ENCODE peak calls at places on chromosomes 7 and 10, in six cellular contexts. Z, K, A, J, D and T are unnamed samples.

GRCh38 chr7:139734395-139734794 is 43.4 kb downstream of the HIPK2 start:
- DNase-seq in Z (no peak), K (no peak), A (no peak), J (peak), D (peak), T (no peak)

GRCh38 chr10:85920311-85920710 is 446.3 kb downstream of the GRID1 start:
- DNase-seq in Z (no peak), K (no peak), A (no peak), J (no peak), D (no peak), T (no peak)

GRCh38 chr10:86256690-86257315 is 109.8 kb downstream of the GRID1 start:
- DNase-seq in Z (no peak), K (no peak), A (no peak), J (no peak), D (no peak), T (no peak)

GRCh38 chr7:139075031-139075652 is 34.4 kb downstream of the ZC3HAV1 start:
- DNase-seq in Z (no peak), K (peak), A (peak), J (peak), D (peak), T (peak)

GRCh38 chr10:121240011-121240410 is 358.2 kb downstream of the FGFR2 start:
- DNase-seq in Z (no peak), K (no peak), A (no peak), J (no peak), D (no peak), T (no peak)

GRCh38 chr7:17781491-17782215 is 158.6 kb downstream of the SNX13 start:
- DNase-seq in Z (no peak), K (no peak), A (no peak), J (no peak), D (peak), T (peak)

GRCh38 chr7:25656071-25656470 is 427.8 kb upstream of the NPVF start:
- DNase-seq in Z (no peak), K (no peak), A (no peak), J (no peak), D (no peak), T (no peak)

GRCh38 chr10:14382022-14382421 is 51.3 kb upstream of the FRMD4A start:
- DNase-seq in Z (no peak), K (no peak), A (no peak), J (no peak), D (peak), T (no peak)

GRCh38 chr7:70066844-70067243 is 468.6 kb downstream of the AUTS2 start:
- DNase-seq in Z (no peak), K (no peak), A (no peak), J (no peak), D (no peak), T (no peak)

GRCh38 chr7:44789990-44790389 is 6.5 kb upstream of the PPIA start:
- DNase-seq in Z (no peak), K (no peak), A (no peak), J (no peak), D (no peak), T (no peak)

GRCh38 chr7:25771491-25771890 is 380.5 kb upstream of the NFE2L3 start:
- DNase-seq in Z (no peak), K (no peak), A (no peak), J (no peak), D (no peak), T (no peak)

GRCh38 chr10:1117651-1118050 is 61.5 kb downstream of the WDR37 start:
- DNase-seq in Z (no peak), K (no peak), A (no peak), J (no peak), D (no peak), T (no peak)

GRCh38 chr10:18233775-18234174 is 93.6 kb downstream of the CACNB2 start:
- DNase-seq in Z (no peak), K (no peak), A (peak), J (no peak), D (peak), T (peak)
- TF ChIP-seq CTCF in Z (no peak), K (no peak), A (peak), J (peak), D (peak), T (peak)

GRCh38 chr7:99543081-99543671 is 8.7 kb downstream of the FAM200A start:
- DNase-seq in Z (no peak), K (no peak), A (no peak), J (no peak), D (no peak), T (no peak)
- H3K4me3 ChIP-seq in Z (no peak), K (no peak), A (no peak), J (no peak), D (no peak), T (no peak)

DNA sequence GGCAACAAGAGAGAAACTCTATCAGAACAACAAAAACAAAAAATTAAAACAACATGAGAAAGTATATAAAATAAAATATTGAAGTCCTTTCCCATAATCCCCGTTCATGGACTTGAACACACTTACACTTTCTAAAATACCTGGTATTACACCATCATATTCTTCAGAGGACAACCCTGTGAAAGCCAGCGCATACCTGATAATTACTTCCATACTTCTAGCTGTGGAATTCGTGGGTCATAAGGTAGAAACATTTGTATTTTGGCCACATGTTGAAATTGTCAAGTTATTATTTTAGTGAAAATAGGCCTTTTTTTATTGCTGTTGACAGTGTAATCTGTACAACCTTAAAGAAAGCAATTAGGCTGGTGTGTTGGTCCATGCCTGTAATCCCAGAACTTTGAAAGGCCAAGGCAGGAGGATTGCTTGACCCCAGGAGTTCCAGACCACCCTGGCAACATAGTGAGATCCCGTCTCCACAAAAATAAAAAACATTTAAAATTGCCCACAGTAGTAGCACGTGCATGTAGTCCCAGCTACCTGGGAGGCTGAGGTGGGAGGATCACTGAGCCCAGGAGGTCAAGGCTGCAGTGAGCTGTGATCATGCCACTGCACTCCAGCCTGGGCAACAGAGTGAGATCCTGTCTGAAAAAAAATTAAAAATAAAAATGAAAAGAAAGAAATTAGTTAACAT is 5.1 kb upstream of the PCGF6 start:
- DNase-seq in Z (no peak), K (no peak), A (no peak), J (no peak), D (no peak), T (no peak)
- TF ChIP-seq CTCF in Z (no peak), K (no peak), A (no peak), J (no peak), D (no peak), T (no peak)

DNA sequence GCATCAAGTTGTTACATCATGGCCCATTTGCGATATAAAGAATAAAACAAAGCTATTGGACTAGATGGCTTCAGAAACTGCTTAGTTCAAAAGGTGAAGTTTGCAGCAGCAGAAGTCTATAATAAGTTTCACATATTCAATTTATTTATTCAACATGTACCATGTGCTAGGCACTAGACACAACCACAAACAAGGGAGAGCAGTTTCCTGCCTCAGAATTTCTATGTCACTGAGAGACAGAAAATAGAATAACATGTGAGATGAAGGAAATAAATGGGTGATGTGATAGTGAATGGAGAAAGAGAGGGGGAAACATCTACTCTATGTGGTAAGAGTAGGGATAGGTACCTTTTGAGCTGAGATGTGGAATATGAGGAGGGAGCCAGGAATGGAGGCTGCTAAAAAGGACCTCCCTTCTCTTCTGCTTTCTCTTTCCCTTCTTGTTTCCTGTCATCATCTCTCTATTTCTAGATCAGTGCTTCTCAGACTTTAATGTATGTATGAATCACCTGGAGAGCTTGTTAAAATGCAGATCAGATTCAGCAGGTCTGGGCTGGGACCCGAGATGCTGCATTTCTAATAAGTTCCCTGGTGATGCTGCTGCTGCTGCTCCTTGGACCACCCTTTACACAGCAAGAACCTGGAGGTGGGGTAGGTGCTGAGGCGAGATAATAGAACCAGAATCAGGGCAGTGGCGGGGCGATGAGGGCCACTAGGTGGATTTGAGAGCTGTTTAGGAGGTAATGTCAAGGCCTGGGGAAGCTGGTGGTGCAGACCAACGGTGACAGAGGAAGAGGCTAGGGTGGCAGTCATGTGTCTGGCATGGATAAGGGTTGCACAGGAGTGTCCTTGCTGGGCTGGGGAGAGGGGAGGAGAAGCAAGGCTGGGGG is 13.7 kb upstream of the INMT start:
- DNase-seq in Z (no peak), K (no peak), A (no peak), J (no peak), D (no peak), T (no peak)
- H3K4me3 ChIP-seq in Z (no peak), K (no peak), A (no peak), J (no peak), D (no peak), T (no peak)

DNA sequence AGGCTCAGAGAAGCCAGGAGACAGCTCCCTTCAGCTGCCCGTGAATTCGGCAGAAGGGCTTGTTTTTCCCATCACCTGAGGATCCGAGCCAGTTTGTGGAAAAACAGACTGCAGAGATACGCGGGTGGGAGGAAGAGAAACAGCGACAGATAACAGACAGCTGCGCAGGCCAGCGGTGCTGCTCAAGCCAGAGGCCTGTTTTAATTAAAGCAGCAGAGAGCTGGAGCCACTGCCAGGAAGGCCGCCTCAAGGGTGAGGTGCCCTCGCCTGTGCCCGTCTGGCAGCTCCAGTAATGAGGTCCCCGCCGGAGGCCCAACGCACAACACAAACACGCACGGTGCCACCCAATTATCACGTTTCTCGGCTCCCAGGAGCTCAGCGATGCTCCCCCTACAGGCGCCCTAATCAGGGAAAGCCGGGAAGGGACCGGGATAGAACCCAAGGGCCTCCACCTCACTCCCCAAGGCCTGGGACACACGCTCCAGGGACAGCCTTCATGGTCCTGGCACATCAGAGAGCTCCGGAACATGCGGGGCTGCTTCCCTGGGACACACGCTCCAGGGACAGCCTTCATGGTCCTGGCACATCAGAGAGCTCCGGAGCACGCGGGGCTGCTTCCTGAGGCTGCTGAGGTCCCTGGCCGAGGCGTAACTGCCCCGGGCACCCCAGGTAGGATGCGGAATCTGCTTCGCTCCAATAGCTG is 60.6 kb upstream of the DNAAF5 start:
- DNase-seq in Z (no peak), K (peak), A (peak), J (no peak), D (no peak), T (no peak)
- TF ChIP-seq CTCF in Z (no peak), K (no peak), A (peak), J (no peak), D (peak), T (no peak)

DNA sequence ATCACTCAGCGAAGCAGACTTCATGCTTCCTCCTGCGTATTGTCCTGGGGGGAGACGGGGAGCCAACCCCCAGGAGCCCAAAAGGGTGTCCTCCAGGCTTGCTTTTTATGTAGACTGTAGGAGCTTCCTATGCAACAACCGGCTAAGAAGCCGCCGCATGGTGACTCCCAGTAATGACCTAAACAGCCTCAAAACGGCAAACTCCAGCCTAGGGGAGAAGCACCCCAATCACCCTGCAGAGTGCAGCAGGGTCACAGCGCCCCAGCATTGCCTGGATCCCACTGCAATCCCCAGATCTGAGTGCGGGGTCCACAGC is 52.0 kb downstream of the PROSER2 start:
- DNase-seq in Z (no peak), K (no peak), A (no peak), J (no peak), D (no peak), T (no peak)
- H3K4me3 ChIP-seq in Z (no peak), K (no peak), A (no peak), J (no peak), D (no peak), T (no peak)

GRCh38 chr7:98870807-98871491 is 1.1 kb upstream of the TMEM130 start:
- DNase-seq in Z (no peak), K (no peak), A (no peak), J (no peak), D (no peak), T (no peak)
- TF ChIP-seq CTCF in Z (no peak), K (no peak), A (no peak), J (no peak), D (no peak), T (no peak)